ENCODE peak calls at places on chromosomes 4 and X, in seven cellular contexts. G is CD8-positive, alpha-beta T cell; D is BJ; S is PC-3; O is H9; C is dorsolateral prefrontal cortex; B is heart left ventricle. U is an unnamed sample. For H3K27me3, the result is how much of the 10 kb centered on the place peaks cover.

GRCh38 chr4:100849319-100849718 is 331.5 kb upstream of the EMCN start:
- DNase-seq in G (no peak), D (no peak), S (no peak), O (no peak), C (peak), B (no peak), U (no peak)

GRCh38 chrX:136147966-136148365 is 633 bp downstream of the FHL1 start:
- DNase-seq in G (no peak), D (no peak), S (no peak), O (no peak), C (no peak), B (peak), U (no peak)

GRCh38 chrX:275967-276587 is 5.1 kb upstream of the PLCXD1 start:
- DNase-seq in G (peak), D (no peak), S (peak), O (peak), C (peak), B (peak), U (no peak)

GRCh38 chr4:10007772-10008171 is 13.5 kb downstream of the SLC2A9 start:
- DNase-seq in G (no peak), D (no peak), S (no peak), O (no peak), C (no peak), B (no peak), U (no peak)

GRCh38 chr4:53682908-53683307 is 91.6 kb upstream of the LNX1 start:
- DNase-seq in G (no peak), D (no peak), S (no peak), O (no peak), C (peak), B (no peak), U (no peak)

GRCh38 chr4:168999836-169000235 is 10.2 kb downstream of the CBR4 start:
- DNase-seq in G (no peak), D (no peak), S (no peak), O (no peak), C (no peak), B (no peak), U (no peak)

GRCh38 chr4:109334129-109334528 is 31.7 kb upstream of the COL25A1 start:
- DNase-seq in G (no peak), D (no peak), S (no peak), O (no peak), C (no peak), B (no peak), U (no peak)

GRCh38 chrX:55135171-55135570 is 46.4 kb downstream of the PAGE2 start:
- DNase-seq in G (peak), D (no peak), S (peak), O (no peak), C (peak), B (peak), U (no peak)

GRCh38 chrX:111164728-111165127 is 68.7 kb downstream of the PAK3 start:
- DNase-seq in G (no peak), D (no peak), S (peak), O (no peak), C (no peak), B (no peak), U (no peak)

GRCh38 chr4:100366213-100366612 is 151.6 kb downstream of the EMCN start:
- DNase-seq in G (no peak), D (no peak), S (no peak), O (peak), C (no peak), B (no peak), U (no peak)

GRCh38 chr4:138910914-138911336 is 104.7 kb upstream of the NOCT start:
- DNase-seq in G (no peak), D (peak), S (peak), O (peak), C (peak), B (peak), U (peak)

GRCh38 chr4:151315212-151315886 is 10.1 kb downstream of the SH3D19 start:
- DNase-seq in G (no peak), D (no peak), S (peak), O (no peak), C (no peak), B (no peak), U (no peak)

GRCh38 chrX:114611018-114611619 is 27.2 kb downstream of the HTR2C start:
- DNase-seq in G (no peak), D (no peak), S (peak), O (no peak), C (peak), B (peak), U (peak)

GRCh38 chrX:12771445-12772069 is 19.7 kb upstream of the PRPS2 start:
- DNase-seq in G (peak), D (no peak), S (peak), O (peak), C (no peak), B (peak), U (no peak)

GRCh38 chr4:101064541-101065180 is 282.7 kb downstream of the PPP3CA start:
- DNase-seq in G (no peak), D (no peak), S (no peak), O (no peak), C (no peak), B (no peak), U (no peak)

GRCh38 chrX:78384486-78384885 is 57.1 kb upstream of the CYSLTR1 start:
- DNase-seq in G (no peak), D (no peak), S (peak), O (no peak), C (no peak), B (no peak), U (no peak)

GRCh38 chr4:2793920-2794706 is 1.2 kb downstream of the SH3BP2 start:
- DNase-seq in G (no peak), D (no peak), S (no peak), O (peak), C (no peak), B (peak), U (no peak)

GRCh38 chrX:40996886-40997530 is 88.2 kb upstream of the USP9X start:
- DNase-seq in G (no peak), D (no peak), S (peak), O (peak), C (no peak), B (no peak), U (no peak)

GRCh38 chr4:97691111-97691605 is 452.1 kb downstream of the STPG2 start:
- DNase-seq in G (no peak), D (no peak), S (no peak), O (no peak), C (no peak), B (no peak), U (no peak)

GRCh38 chr4:96729641-96730040 is 889.7 kb downstream of the PDHA2 start:
- DNase-seq in G (no peak), D (no peak), S (no peak), O (no peak), C (no peak), B (no peak), U (no peak)

GRCh38 chrX:115696939-115697338 is 136.0 kb downstream of the PLS3 start:
- DNase-seq in G (no peak), D (no peak), S (no peak), O (no peak), C (no peak), B (no peak), U (no peak)

GRCh38 chrX:13742397-13743176 is 8.0 kb downstream of the OFD1 start:
- DNase-seq in G (no peak), D (no peak), S (no peak), O (no peak), C (no peak), B (no peak), U (no peak)

GRCh38 chr4:151291485-151291884 is 14.5 kb downstream of the PRSS48 start:
- DNase-seq in G (no peak), D (no peak), S (peak), O (no peak), C (no peak), B (no peak), U (no peak)

GRCh38 chrX:106038625-106039024 is at the start of gene SERPINA7:
- DNase-seq in G (no peak), D (no peak), S (no peak), O (no peak), C (no peak), B (no peak), U (no peak)

GRCh38 chrX:106037835-106038473 is 573 bp downstream of the SERPINA7 start:
- DNase-seq in G (no peak), D (no peak), S (no peak), O (no peak), C (no peak), B (no peak), U (no peak)

GRCh38 chrX:106036716-106037115 is 1.8 kb downstream of the SERPINA7 start:
- DNase-seq in G (no peak), D (no peak), S (no peak), O (no peak), C (no peak), B (no peak), U (no peak)

GRCh38 chrX:106039920-106040319 is 1.4 kb upstream of the SERPINA7 start:
- DNase-seq in G (no peak), D (no peak), S (peak), O (no peak), C (no peak), B (no peak), U (no peak)

GRCh38 chrX:106035064-106035463 is 3.5 kb downstream of the SERPINA7 start:
- DNase-seq in G (no peak), D (no peak), S (peak), O (no peak), C (no peak), B (no peak), U (no peak)
- TF ChIP-seq CTCF in G (no peak), D (no peak), S (peak), O (peak), C (no peak), B (no peak), U (no peak)

GRCh38 chrX:49748211-49748956 is 52.6 kb upstream of the PAGE1 start:
- DNase-seq in G (no peak), D (no peak), S (no peak), O (no peak), C (no peak), B (no peak), U (no peak)
- H3K27me3 ChIP-seq in G (under half), D (under half), S (under half), O (under half), C (under half), B (under half), U (under half)

GRCh38 chrX:16807548-16807947 is 21.3 kb downstream of the TXLNG start:
- DNase-seq in G (no peak), D (no peak), S (no peak), O (no peak), C (no peak), B (no peak), U (no peak)
- TF ChIP-seq CTCF in G (no peak), D (peak), S (no peak), O (peak), C (no peak), B (no peak), U (no peak)

DNA sequence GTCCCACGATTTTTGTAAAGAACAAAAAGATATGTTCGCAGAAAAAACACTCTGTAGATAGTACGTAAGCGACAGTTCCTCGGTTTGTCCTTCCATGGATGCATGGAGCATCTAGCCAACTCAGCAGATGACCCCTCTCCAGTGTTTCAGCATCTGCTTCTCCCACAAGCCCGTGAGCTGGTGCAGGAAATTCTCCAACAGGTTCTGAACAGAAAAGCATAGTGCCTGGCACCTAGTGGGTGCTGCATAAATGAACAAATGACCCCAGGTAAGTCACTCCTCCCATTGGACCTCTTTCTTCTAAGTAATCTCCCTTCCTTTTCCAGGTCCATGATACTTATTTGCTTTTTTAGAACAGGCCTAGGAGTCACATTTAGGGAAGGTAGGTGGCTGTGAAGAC is 966 bp upstream of the KIAA0232 start:
- DNase-seq in G (no peak), D (no peak), S (no peak), O (no peak), C (no peak), B (no peak), U (no peak)
- H3K27me3 ChIP-seq in G (under half), D (under half), S (under half), O (under half), C (under half), B (under half), U (under half)

GRCh38 chr4:94757192-94758140 is at the start of gene BMPR1B:
- DNase-seq in G (no peak), D (no peak), S (peak), O (peak), C (no peak), B (no peak), U (peak)
- TF ChIP-seq CTCF in G (no peak), D (peak), S (no peak), O (no peak), C (no peak), B (no peak), U (peak)

GRCh38 chr4:56250801-56251200 is 136.5 kb downstream of the AASDH start:
- DNase-seq in G (no peak), D (no peak), S (no peak), O (no peak), C (no peak), B (no peak), U (no peak)

GRCh38 chr4:56252561-56253152 is 134.6 kb downstream of the AASDH start:
- DNase-seq in G (no peak), D (no peak), S (no peak), O (no peak), C (no peak), B (no peak), U (no peak)

GRCh38 chr4:56255820-56256219 is 131.5 kb downstream of the AASDH start:
- DNase-seq in G (no peak), D (no peak), S (no peak), O (no peak), C (no peak), B (no peak), U (no peak)

GRCh38 chr4:56259595-56259994 is 127.7 kb downstream of the AASDH start:
- DNase-seq in G (no peak), D (no peak), S (no peak), O (no peak), C (no peak), B (no peak), U (no peak)

GRCh38 chr4:56253631-56254241 is 133.6 kb downstream of the AASDH start:
- DNase-seq in G (no peak), D (no peak), S (no peak), O (no peak), C (no peak), B (no peak), U (no peak)
- H3K27me3 ChIP-seq in G (under half), D (under half), S (under half), O (under half), C (under half), B (under half), U (under half)

DNA sequence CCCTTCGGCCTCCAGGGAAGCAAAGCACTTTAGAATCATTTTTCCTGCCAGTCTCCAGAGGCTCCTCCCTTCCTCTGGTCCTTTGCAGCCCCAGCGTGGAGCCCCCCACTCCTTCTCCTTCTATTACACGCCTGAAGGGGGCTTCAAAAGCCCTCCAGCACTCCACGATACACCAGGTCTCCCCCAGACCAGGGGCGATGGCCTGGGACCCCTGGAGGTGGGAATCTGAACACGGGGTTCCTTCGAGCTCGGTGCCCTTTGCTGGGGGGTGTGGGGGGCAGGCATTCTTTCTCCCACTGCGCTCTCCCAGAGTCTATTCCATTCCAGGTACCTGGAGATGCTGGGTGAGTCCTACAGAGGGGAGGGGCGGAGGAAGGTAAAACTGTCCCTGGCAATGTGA is 97.6 kb downstream of the HMX1 start:
- DNase-seq in G (no peak), D (no peak), S (no peak), O (no peak), C (no peak), B (no peak), U (no peak)
- TF ChIP-seq CTCF in G (no peak), D (no peak), S (no peak), O (no peak), C (no peak), B (no peak), U (no peak)

GRCh38 chr4:153151535-153152452 is 52.4 kb upstream of the TRIM2 start:
- DNase-seq in G (no peak), D (no peak), S (peak), O (peak), C (peak), B (peak), U (no peak)

GRCh38 chr4:153156263-153156662 is 48.0 kb upstream of the TRIM2 start:
- DNase-seq in G (no peak), D (no peak), S (no peak), O (no peak), C (no peak), B (no peak), U (no peak)

GRCh38 chr4:153153339-153153851 is 50.8 kb upstream of the TRIM2 start:
- DNase-seq in G (peak), D (no peak), S (peak), O (peak), C (peak), B (peak), U (no peak)

GRCh38 chr4:153152453-153153338 is 51.5 kb upstream of the TRIM2 start:
- DNase-seq in G (peak), D (no peak), S (no peak), O (no peak), C (peak), B (peak), U (no peak)

DNA sequence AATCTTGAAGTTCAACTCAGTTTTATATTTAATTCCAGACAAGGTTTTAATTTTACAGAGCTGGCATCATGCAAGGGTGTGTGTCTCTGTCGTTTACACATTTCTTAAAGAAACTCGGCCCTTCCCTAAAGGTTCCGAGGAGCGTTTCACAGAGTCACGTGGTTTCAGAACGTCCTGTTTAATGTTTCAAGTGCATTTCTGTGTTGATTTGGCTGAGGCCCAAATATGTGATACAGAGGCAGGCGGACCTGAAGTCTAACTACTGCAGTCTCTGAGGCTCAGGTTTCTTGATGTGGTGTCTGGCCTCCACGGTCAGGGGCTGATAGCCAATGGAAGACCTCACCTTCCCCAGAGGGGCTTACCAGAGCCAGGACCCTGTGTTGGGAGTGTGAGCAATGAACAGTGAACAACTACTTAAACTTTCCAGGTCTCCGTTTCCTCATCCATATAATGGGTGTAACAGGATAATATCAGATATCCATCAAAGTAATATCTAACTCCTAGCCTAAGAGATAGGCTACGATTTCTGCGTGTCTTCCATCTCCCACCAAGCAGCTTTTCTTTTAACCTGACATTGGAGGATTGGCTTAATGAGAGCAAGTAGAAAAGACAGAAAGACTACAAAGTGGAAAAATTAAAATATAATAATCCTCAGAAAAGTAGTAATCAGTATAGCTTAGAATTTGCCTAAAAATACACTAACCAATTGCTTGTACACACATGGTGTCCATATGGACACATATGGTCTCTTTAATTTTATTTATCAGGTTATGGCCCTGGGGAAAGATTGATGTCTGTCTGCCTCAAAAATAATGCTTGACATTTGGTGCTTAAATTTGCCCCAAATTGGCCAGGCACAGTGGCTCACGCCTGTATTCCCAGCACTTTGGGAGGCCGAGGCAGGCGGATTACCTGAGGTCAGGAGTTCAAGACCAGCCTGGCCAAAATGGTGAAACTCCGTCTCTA is 50.0 kb upstream of the TRIM2 start:
- DNase-seq in G (no peak), D (no peak), S (peak), O (no peak), C (no peak), B (no peak), U (no peak)
- H3K27me3 ChIP-seq in G (under half), D (under half), S (under half), O (under half), C (under half), B (under half), U (under half)

GRCh38 chr4:70313736-70314135 is 21.0 kb upstream of the CABS1 start:
- DNase-seq in G (no peak), D (no peak), S (no peak), O (no peak), C (no peak), B (no peak), U (no peak)

DNA sequence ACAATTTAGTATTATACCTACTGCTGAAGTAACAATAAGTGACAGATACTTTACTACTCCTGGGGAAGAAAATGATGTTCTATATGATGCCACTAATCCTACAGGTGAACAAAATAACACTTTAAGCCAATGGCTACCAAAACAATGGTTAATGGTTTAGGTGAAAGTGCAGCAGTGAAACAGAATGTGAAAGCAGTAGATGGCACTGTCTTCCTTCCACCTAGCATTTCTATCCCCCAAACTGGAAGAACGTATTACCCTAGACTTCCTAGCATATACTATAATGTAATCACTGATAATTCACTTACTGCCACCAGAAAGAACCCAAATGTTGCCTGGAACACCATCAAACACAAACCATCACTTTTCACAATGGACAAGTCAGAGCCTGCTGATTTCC is 18.9 kb upstream of the CABS1 start:
- DNase-seq in G (no peak), D (no peak), S (peak), O (no peak), C (no peak), B (no peak), U (no peak)
- TF ChIP-seq CTCF in G (no peak), D (no peak), S (peak), O (peak), C (no peak), B (no peak), U (no peak)

DNA sequence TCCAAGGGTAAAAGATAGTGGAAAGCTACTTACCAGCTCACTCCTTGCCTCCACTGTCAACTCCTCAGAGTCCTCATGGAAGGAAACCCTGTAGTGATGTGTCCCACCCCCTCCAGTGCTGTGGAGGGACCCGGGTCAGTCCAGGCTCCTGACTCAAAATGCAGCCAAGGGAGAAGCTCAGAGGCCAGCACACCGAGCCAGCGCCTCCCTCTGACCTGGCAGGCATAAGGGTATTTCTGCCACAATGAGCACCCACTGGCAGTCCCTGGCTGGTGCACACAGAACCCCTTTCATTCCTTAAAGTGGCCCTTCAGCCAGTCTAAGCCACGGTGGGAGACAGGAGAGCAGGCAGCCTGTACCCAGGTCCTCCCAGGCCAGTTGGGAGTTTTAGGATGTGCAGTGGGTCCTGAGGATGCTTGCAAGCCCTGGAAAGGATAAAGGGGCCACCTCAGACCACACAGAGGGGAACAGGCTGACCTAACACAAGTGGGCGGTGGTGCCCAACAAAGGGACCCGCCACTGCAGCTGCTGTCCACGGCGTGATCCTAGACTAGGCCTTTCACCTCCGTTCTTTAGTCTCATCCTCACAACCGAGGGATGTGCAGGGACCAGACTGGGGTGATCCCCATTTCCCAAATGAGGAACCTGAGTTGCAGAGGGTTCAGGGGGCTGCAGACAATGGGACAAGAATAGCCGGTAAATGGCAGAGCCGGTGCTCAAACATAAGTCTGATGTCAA is 5.7 kb downstream of the JAKMIP1 start:
- DNase-seq in G (no peak), D (no peak), S (no peak), O (no peak), C (no peak), B (no peak), U (no peak)
- H3K27me3 ChIP-seq in G (under half), D (under half), S (under half), O (under half), C (under half), B (half or more), U (under half)

U was measured in AG04450.